ENCODE peak calls at places on chromosomes 11 and 22, in eight cellular contexts. N, Q, X, C, Y, J, B and T are unnamed samples.

GRCh38 chr22:37850801-37851200 is 1.6 kb downstream of the EIF3L start:
- DNase-seq in B (no peak), Q (no peak), N (no peak), J (no peak), Y (no peak), X (no peak), C (no peak), T (no peak)

GRCh38 chr11:106249857-106250256 is 172.4 kb downstream of the AASDHPPT start:
- DNase-seq in C (no peak), Y (no peak), B (no peak), Q (no peak), J (no peak), N (no peak), X (no peak), T (no peak)

GRCh38 chr11:122977455-122978302 is 4.0 kb downstream of the BSX start:
- DNase-seq in Y (no peak), B (no peak), C (no peak), Q (no peak), N (no peak), J (no peak), X (no peak), T (no peak)

GRCh38 chr11:1197431-1197885 is 25.4 kb upstream of the MUC5B start:
- DNase-seq in J (no peak), Q (peak; percentile 4), Y (no peak), N (peak; percentile 25), X (no peak), C (no peak), B (no peak), T (no peak)

GRCh38 chr11:111526501-111526900 is 11.9 kb downstream of the HOATZ start:
- DNase-seq in B (peak; percentile 49), N (no peak), Y (no peak), C (no peak), Q (no peak), X (no peak), J (no peak), T (no peak)

GRCh38 chr11:134800130-134800529 is 388.1 kb upstream of the B3GAT1 start:
- DNase-seq in C (no peak), B (no peak), Q (no peak), Y (no peak), J (no peak), X (no peak), N (no peak), T (no peak)

GRCh38 chr11:16902182-16902581 is 112.0 kb downstream of the PLEKHA7 start:
- DNase-seq in B (no peak), C (no peak), N (no peak), Q (no peak), Y (no peak), X (peak; percentile 88), J (no peak), T (no peak)

GRCh38 chr11:96014234-96014633 is 90.3 kb upstream of the MTMR2 start:
- DNase-seq in B (peak; percentile 14), J (no peak), N (no peak), Y (no peak), C (no peak), Q (no peak), X (peak; percentile 36), T (no peak)

GRCh38 chr22:17164392-17165024 is 5.4 kb upstream of the HDHD5 start:
- DNase-seq in N (no peak), Q (no peak), X (no peak), C (no peak), J (no peak), B (peak; percentile 24), Y (no peak), T (no peak)

DNA sequence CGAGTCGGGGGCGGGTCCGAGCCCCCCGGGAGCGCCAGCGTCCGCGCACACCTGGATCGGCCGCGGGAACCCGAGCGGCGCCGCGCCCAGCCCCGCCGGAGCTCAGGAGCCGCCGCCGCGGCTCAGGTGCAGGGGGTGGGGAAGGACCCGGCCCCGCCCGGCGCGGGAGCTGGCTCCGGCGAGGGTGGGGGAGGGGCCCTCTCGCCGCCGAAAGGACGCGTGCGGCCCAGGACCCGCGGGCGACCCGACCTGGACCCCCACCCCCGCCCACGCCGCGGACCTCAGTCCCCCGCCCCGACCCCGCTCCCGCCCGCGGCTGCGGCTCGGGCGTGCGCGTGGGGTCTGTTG is at the start of gene SHANK2:
- DNase-seq in Q (no peak), Y (no peak), C (peak; percentile 34), J (no peak), N (peak; percentile 61), X (no peak), B (no peak), T (no peak)
- TF ChIP-seq POLR2A in Q (no peak), Y (no peak), C (peak; percentile 22), J (no peak), N (no peak), X (no peak), B (no peak), T (no peak)

DNA sequence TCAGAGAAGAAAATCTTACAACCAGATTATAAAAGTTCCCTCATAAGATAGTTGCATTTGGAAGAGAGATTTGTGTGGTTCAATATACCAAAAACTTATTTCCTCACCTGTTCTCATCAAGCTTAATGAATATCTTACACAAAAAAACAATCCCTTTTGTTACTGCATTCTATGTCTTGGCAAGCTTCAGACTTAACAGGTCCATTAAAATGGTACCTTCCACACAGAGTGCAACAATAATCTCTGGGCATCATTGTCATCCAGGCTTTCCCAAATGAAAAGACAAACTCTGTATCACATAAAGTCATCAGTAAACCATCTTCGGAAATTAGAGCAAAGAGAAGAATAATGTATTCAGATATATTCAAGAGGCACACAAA is 739.6 kb upstream of the API5 start:
- DNase-seq in C (no peak), B (no peak), X (no peak), J (no peak), Q (no peak), N (no peak), Y (no peak), T (no peak)
- TF ChIP-seq POLR2A in C (no peak), B (no peak), X (no peak), J (no peak), Q (no peak), N (no peak), Y (no peak), T (no peak)

DNA sequence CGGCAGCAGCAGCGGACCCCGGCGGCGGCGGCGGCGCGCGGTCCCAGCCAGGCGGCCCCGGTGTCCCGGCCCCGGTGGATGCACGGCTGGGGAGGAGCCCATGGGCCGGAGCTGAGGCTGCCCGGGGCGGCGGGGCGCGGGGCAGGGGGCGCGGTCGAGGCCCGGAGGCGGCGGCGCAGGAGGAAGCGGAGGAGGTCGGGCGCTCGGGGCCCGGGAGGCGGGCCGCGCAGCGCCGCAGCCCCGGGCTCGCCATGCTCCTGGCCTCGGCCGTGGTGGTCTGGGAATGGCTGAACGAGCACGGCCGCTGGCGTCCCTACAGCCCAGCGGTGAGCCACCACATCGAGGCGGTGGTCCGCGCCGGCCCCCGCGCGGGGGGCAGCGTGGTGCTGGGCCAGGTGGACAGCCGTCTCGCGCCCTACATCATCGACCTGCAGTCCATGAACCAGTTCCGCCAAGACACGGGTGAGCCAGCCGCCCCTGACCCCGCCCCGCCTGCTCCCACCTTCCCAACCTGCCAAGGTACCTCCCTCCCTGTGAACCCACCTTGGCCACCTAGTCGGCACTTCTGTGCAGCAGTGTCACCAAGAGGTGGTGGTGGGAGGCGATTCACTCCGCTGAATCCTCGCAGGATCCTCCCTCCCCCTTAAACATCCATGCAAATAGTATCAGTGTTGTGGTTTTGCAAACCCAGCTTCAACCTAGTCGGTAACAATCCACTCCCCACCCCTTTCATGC is 580 bp downstream of the DTX4 start:
- DNase-seq in X (peak; percentile 60), C (no peak), Y (no peak), Q (no peak), N (peak; percentile 29), J (no peak), B (no peak), T (no peak)
- TF ChIP-seq POLR2A in X (peak; percentile 81), C (no peak), Y (no peak), Q (no peak), N (no peak), J (no peak), B (no peak), T (no peak)

DNA sequence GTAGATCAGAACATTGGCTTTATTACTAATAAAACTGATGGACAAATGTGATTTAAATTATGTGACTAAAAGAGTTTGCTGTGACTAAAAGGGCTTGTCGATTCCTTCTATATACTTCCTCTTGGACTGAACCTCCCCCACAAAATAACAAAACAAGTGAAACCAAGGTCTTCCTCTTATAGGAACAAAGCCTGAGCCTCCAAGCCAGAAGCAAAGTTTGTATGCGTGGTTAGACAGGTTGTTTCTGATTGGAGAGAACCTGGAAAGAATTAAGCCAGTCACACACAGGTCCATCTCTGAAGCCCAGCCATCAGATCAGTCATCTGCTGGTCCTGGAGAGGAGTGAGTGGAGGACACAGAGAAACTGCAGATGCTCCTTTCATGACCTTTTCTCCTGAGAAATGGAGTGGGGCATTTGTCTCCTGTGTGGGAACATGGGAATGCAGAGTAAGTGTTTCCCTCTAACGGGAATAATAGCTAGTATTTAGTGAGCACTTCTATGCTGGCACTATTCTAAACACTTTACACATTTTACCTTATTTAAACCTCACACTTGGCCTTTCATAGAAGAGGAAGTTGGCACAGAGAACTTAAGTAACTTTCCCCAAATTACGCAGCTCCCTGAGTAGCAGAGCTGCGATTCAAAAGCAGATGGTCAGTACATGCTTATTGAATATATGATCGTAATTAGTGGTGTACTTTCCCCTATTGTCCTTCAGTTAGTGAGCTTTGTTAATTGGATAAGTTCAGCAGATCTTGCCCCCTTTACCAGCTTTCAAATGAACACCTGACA is 77.1 kb downstream of the UVRAG start:
- DNase-seq in C (no peak), X (no peak), Y (no peak), B (no peak), N (no peak), J (no peak), Q (no peak), T (no peak)
- TF ChIP-seq POLR2A in C (no peak), X (no peak), Y (no peak), B (no peak), N (no peak), J (no peak), Q (no peak), T (no peak)

DNA sequence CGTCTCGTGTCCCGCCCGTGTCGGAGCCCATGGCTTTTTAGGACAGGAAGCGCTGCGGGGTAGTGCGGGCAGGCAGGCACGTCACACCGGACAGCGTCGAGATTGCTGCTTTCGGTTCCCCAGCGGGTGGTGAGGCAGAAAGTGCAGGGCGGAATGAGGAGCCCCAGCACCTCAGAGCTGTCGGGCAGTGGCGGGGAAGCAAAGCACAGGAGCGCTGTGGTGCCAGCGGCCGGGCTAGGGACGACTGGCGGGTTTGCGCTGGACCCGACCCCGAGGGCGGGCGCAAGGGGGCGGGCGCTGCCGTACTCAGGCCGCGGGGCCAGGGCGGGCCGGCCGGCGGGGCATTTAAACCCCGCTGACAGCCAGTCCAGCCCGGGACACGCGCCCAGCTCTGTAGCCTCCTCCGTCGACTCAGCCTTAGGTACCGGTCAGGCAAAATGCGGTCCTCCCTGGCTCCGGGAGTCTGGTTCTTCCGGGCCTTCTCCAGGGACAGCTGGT is at the start of gene SLC37A2:
- DNase-seq in B (peak; percentile 11), J (peak; percentile 64), N (peak; percentile 73), Q (peak; percentile 59), Y (peak; percentile 37), C (peak; percentile 52), X (peak; percentile 62), T (peak; percentile 43)
- TF ChIP-seq POLR2A in B (no peak), J (no peak), N (no peak), Q (no peak), Y (peak; percentile 47), C (peak; percentile 40), X (peak; percentile 94), T (peak; percentile 20)